ENCODE peak calls at places on chromosomes 16 and 17, in four cellular contexts. U is IMR-90, Y is K562, P is GM12878. D is an unnamed sample.

GRCh38 chr17:52287611-52288010 is 129.1 kb upstream of the CA10 start:
- DNase-seq in U (no peak), Y (no peak), P (no peak), D (no peak)

GRCh38 chr16:2527784-2528100 is 3.5 kb downstream of the CEMP1 start:
- DNase-seq in U (no peak), Y (no peak), P (no peak), D (no peak)

GRCh38 chr17:47970725-47971511 is at the start of gene CDK5RAP3:
- DNase-seq in U (peak; percentile 99), Y (peak; percentile 99), P (peak; percentile 97), D (peak; percentile 100)

GRCh38 chr17:83125515-83126274 is 46.3 kb downstream of the METRNL start:
- DNase-seq in U (no peak), Y (no peak), P (no peak), D (no peak)

GRCh38 chr17:9409026-9409425 is 166.6 kb downstream of the STX8 start:
- DNase-seq in U (no peak), Y (no peak), P (no peak), D (no peak)

GRCh38 chr16:77171750-77172635 is 19.0 kb upstream of the MON1B start:
- DNase-seq in U (peak; percentile 59), Y (peak; percentile 59), P (no peak), D (peak; percentile 76)

GRCh38 chr17:10323812-10324610 is 48.8 kb downstream of the MYH13 start:
- DNase-seq in U (no peak), Y (no peak), P (no peak), D (no peak)

GRCh38 chr16:53836680-53837079 is 132.7 kb downstream of the FTO start:
- DNase-seq in U (no peak), Y (no peak), P (no peak), D (no peak)

GRCh38 chr16:11052080-11052808 is 107.9 kb downstream of the CLEC16A start:
- DNase-seq in U (no peak), Y (no peak), P (peak; percentile 61), D (no peak)

GRCh38 chr16:11407047-11407982 is 62.1 kb downstream of the RMI2 start:
- DNase-seq in U (peak; percentile 77), Y (peak; percentile 76), P (peak; percentile 45), D (peak; percentile 74)

GRCh38 chr17:37220609-37220953 is 155.2 kb upstream of the C17orf78 start:
- DNase-seq in U (peak; percentile 54), Y (no peak), P (no peak), D (peak; percentile 49)

GRCh38 chr16:84919267-84919666 is 92.1 kb downstream of the ZDHHC7 start:
- DNase-seq in U (peak; percentile 69), Y (no peak), P (no peak), D (no peak)

GRCh38 chr16:83762141-83763024 is 45.4 kb upstream of the HSBP1 start:
- DNase-seq in U (no peak), Y (no peak), P (no peak), D (no peak)

GRCh38 chr17:41334385-41334784 is 16.2 kb downstream of the KRT33A start:
- DNase-seq in U (no peak), Y (no peak), P (peak; percentile 7), D (no peak)

GRCh38 chr17:14211778-14212177 is 24.9 kb downstream of the CDRT15 start:
- DNase-seq in U (no peak), Y (peak; percentile 17), P (no peak), D (no peak)

GRCh38 chr17:83099570-83100181 is 20.3 kb downstream of the METRNL start:
- DNase-seq in U (no peak), Y (no peak), P (no peak), D (no peak)

GRCh38 chr16:745739-746138 is 4.9 kb upstream of the CIAO3 start:
- DNase-seq in U (no peak), Y (peak; percentile 90), P (no peak), D (no peak)

GRCh38 chr17:81398855-81399451 is 3.7 kb downstream of the BAHCC1 start:
- DNase-seq in U (no peak), Y (no peak), P (no peak), D (peak; percentile 39)

GRCh38 chr17:72477529-72477928 is 356.7 kb downstream of the SOX9 start:
- DNase-seq in U (no peak), Y (no peak), P (no peak), D (no peak)

GRCh38 chr17:64001763-64002529 is 3.8 kb downstream of the PRR29 start:
- DNase-seq in U (peak; percentile 12), Y (peak; percentile 15), P (no peak), D (peak; percentile 75)

GRCh38 chr17:71830916-71831315 is 289.9 kb upstream of the SOX9 start:
- DNase-seq in U (no peak), Y (no peak), P (no peak), D (no peak)

GRCh38 chr16:28863929-28864886 is 565 bp downstream of the SH2B1 start:
- DNase-seq in U (peak; percentile 55), Y (peak; percentile 84), P (no peak), D (peak; percentile 52)

GRCh38 chr16:53566568-53566967 is 63.6 kb upstream of the AKTIP start:
- DNase-seq in U (no peak), Y (no peak), P (no peak), D (no peak)

GRCh38 chr16:2190659-2191445 is 5.6 kb downstream of the CASKIN1 start:
- DNase-seq in U (no peak), Y (no peak), P (no peak), D (no peak)

DNA sequence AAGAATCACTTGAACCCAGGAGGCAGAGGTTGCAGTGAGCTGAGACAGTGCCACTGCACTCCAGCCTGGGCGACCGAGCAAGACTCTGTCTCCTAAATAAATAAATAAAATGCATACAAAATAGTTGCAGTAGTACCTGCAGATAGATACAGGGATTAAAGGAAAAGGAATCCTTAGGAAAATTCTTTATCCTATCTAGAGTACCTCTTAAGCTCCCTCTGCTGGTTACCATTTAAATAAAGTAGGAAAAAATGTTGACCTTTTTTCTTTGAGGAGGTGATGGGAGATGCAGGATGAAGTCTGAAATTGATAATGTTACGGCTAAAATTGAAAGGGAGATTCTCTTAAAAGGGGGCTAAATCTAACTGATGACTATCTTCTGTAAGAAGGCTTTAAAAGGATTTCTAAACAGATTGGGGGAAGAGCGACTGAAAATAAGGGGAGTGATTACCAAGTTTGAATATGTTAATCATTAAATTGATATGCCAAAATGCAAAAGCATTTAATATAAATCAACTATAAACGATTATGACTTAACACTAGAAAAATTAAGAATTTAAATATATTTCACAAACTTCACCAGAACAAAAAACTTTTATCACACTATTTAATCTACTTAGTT is 29.4 kb downstream of the C16orf87 start:
- DNase-seq in U (peak; percentile 25), Y (no peak), P (no peak), D (peak; percentile 18)
- H3K9ac ChIP-seq in U (no peak overlapping the region), Y (no peak overlapping the region), P (no peak overlapping the region), D (no peak overlapping the region)

GRCh38 chr16:71297252-71297651 is 8.1 kb upstream of the CMTR2 start:
- DNase-seq in U (peak; percentile 1), Y (no peak), P (no peak), D (no peak)
- TF ChIP-seq FOS in U (no peak), Y (no peak), P (no peak), D (no peak)

GRCh38 chr16:81005644-81006471 is 827 bp downstream of the CMC2 start:
- DNase-seq in U (peak; percentile 23), Y (no peak), P (no peak), D (peak; percentile 39)

GRCh38 chr16:81006472-81007311 is at the start of the genes CENPN and CMC2:
- DNase-seq in U (peak; percentile 99), Y (peak; percentile 87), P (peak; percentile 92), D (peak; percentile 99)

GRCh38 chr16:81003064-81003463 is 3.6 kb downstream of the CMC2 start:
- DNase-seq in U (no peak), Y (no peak), P (no peak), D (no peak)

GRCh38 chr16:81003610-81004460 is 2.9 kb downstream of the CMC2 start:
- DNase-seq in U (peak; percentile 47), Y (no peak), P (no peak), D (no peak)

DNA sequence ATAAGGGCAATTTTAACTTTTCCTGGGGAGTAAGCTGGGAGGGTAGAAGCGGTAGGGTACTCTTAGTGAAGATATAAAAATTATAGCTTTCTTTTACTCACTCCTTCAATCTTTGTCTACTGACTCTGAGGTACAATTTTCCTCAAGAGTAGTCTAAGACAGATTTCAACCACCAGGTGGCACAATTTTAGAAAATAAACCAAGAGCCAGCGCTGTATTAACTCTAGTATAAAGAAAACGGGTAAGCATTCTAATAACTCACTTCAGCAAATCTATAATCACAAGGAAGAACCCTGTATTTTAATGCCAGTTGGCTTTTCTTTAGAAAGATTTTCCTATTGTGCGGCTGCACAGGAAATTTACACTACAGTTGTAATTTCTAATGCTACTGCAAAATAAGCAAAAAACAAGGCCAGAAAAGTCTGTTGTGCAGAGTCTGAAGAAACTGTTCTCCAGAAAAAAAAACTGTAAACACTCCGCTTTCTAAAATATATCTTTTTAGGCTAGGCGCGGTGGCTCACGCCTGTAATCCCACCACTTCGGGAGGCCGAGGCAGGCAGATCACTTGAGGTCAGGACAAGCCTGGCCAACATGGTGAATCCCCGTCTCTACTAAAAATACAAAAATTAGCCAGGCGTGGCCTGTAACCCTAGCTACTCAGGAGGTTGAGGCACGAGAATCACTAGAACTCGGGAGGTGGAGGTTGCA is 1.9 kb downstream of the CMC2 start:
- DNase-seq in U (peak; percentile 62), Y (no peak), P (no peak), D (peak; percentile 72)
- H3K4me3 ChIP-seq in U (no peak overlapping the region), Y (peak overlapping the region; percentile 82), P (peak overlapping the region; percentile 59), D (peak overlapping the region; percentile 41)

DNA sequence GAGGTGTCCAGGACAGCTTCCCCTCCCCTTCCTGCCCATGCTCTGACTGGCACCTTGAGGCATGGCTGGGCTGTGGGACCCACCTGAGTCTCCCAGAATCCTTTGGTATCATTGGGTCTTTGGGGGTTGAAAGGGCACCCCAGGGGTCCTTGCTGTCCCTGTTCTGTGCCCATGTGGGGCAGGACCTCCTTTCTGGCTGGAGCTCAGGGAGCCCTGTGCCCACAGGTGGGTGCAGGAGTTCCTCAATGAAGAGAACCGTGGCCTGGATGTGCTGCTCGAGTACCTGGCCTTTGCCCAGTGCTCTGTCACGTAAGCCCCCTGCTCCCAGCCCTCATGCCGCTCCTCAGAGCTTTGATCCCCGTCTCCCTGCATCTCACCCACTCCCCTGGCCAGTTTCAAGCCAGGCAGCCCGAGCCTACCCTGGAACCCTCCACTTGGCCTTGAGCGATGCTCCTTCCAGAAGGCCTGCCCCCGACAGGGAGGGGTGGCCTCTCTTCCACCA is 11.8 kb downstream of the FMNL1 start:
- DNase-seq in U (no peak), Y (no peak), P (no peak), D (no peak)
- H3K9ac ChIP-seq in U (no peak overlapping the region), Y (no peak overlapping the region), P (no peak overlapping the region), D (no peak overlapping the region)

DNA sequence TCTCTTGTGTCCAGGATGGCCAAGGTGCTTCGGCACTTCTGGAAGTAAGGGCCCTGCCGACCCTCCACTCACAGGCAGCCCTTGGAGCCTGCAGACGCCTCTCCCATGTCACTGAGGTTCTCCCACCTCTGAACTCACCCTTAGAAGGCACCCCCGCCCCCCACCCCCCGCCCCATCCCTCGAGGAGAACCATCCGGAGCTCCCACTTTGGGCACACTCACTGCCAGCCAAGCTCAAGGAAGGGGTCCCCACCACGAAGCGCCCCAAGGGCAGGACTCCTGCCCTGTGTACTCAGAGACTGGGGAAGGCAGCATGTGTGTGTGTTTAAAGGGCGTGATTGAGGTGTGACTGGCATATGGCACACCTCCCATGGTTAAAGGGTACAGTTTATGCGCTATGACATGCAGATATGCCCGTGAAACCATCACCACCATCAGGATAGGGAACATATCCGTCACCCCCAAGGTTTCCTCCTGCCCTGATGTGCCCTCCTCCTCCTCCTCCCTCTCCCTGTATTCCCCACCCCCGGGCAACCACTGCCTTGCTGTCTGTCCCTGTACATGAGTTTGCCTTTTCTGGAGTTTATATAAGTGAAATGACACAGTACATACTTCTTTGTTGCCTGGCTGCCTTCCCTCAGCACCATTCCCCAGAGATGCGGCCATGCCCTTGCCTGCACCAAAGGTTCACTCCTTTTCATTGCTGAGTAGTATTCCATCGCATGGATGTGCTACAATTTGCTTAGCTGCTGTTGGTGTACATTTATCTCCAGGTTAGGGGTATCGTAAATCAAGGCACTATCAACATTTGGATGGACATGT is 14.0 kb upstream of the RBFOX3 start:
- DNase-seq in U (no peak), Y (no peak), P (no peak), D (no peak)
- TF ChIP-seq FOS in U (no peak), Y (no peak), P (no peak), D (no peak)

GRCh38 chr17:17628388-17629008 is 37.0 kb upstream of the PEMT start:
- DNase-seq in U (no peak), Y (no peak), P (peak; percentile 15), D (no peak)
- H3K4me3 ChIP-seq in U (no peak overlapping the region), Y (no peak overlapping the region), P (peak overlapping the region; percentile 43), D (no peak overlapping the region)